ENCODE peak calls at places on chromosome 2, in eight cellular contexts. One of them, this sample, is unnamed. For H3K9me3, the result is how much of the 10 kb centered on the place peaks cover.

GRCh38 chr2:17326717-17327116 is 191.5 kb downstream of the RAD51AP2 start:
- DNase-seq in sigmoid colon: no peak
- DNase-seq in CD4-positive, alpha-beta T cell: no peak
- DNase-seq in mammary epithelial cell: no peak
- DNase-seq in lower lobe of right lung: no peak
- DNase-seq in RWPE2: no peak
- DNase-seq in lung: no peak
- DNase-seq in WERI-Rb-1: no peak
- DNase-seq in this sample: no peak

GRCh38 chr2:57673983-57674382 is 372.6 kb upstream of the VRK2 start:
- DNase-seq in CD4-positive, alpha-beta T cell: no peak
- DNase-seq in RWPE2: no peak
- DNase-seq in lower lobe of right lung: no peak
- DNase-seq in mammary epithelial cell: no peak
- DNase-seq in WERI-Rb-1: no peak
- DNase-seq in sigmoid colon: no peak
- DNase-seq in lung: no peak
- DNase-seq in this sample: no peak

GRCh38 chr2:156340818-156341481 is 8.4 kb upstream of the NR4A2 start:
- DNase-seq in lower lobe of right lung: no peak
- DNase-seq in WERI-Rb-1: peak
- DNase-seq in lung: no peak
- DNase-seq in sigmoid colon: no peak
- DNase-seq in mammary epithelial cell: no peak
- DNase-seq in RWPE2: no peak
- DNase-seq in CD4-positive, alpha-beta T cell: no peak
- DNase-seq in this sample: no peak

GRCh38 chr2:183035954-183036669 is 2.1 kb downstream of the NCKAP1 start:
- DNase-seq in lung: no peak
- DNase-seq in mammary epithelial cell: no peak
- DNase-seq in CD4-positive, alpha-beta T cell: no peak
- DNase-seq in WERI-Rb-1: no peak
- DNase-seq in sigmoid colon: no peak
- DNase-seq in RWPE2: no peak
- DNase-seq in lower lobe of right lung: no peak
- DNase-seq in this sample: no peak

GRCh38 chr2:234462218-234462992 is 34.5 kb downstream of the ARL4C start:
- DNase-seq in lung: no peak
- DNase-seq in lower lobe of right lung: no peak
- DNase-seq in mammary epithelial cell: no peak
- DNase-seq in RWPE2: no peak
- DNase-seq in sigmoid colon: no peak
- DNase-seq in CD4-positive, alpha-beta T cell: no peak
- DNase-seq in WERI-Rb-1: no peak
- DNase-seq in this sample: no peak

GRCh38 chr2:240300840-240301239 is 134.6 kb upstream of the GPC1 start:
- DNase-seq in WERI-Rb-1: no peak
- DNase-seq in lower lobe of right lung: no peak
- DNase-seq in mammary epithelial cell: no peak
- DNase-seq in sigmoid colon: no peak
- DNase-seq in CD4-positive, alpha-beta T cell: no peak
- DNase-seq in RWPE2: no peak
- DNase-seq in lung: peak
- DNase-seq in this sample: no peak

GRCh38 chr2:119338826-119339561 is 27.6 kb downstream of the C2orf76 start:
- DNase-seq in WERI-Rb-1: no peak
- DNase-seq in mammary epithelial cell: no peak
- DNase-seq in CD4-positive, alpha-beta T cell: peak
- DNase-seq in RWPE2: no peak
- DNase-seq in lung: no peak
- DNase-seq in sigmoid colon: no peak
- DNase-seq in lower lobe of right lung: peak
- DNase-seq in this sample: no peak

GRCh38 chr2:62450716-62451191 is 55.2 kb downstream of the TMEM17 start:
- DNase-seq in WERI-Rb-1: no peak
- DNase-seq in sigmoid colon: no peak
- DNase-seq in lung: no peak
- DNase-seq in CD4-positive, alpha-beta T cell: no peak
- DNase-seq in mammary epithelial cell: no peak
- DNase-seq in RWPE2: no peak
- DNase-seq in lower lobe of right lung: no peak
- DNase-seq in this sample: no peak

GRCh38 chr2:64543006-64543697 is 19.0 kb downstream of the AFTPH start:
- DNase-seq in lung: no peak
- DNase-seq in CD4-positive, alpha-beta T cell: no peak
- DNase-seq in lower lobe of right lung: no peak
- DNase-seq in sigmoid colon: no peak
- DNase-seq in WERI-Rb-1: no peak
- DNase-seq in mammary epithelial cell: no peak
- DNase-seq in RWPE2: no peak
- DNase-seq in this sample: no peak

GRCh38 chr2:204842731-204843490 is 297.6 kb downstream of the PARD3B start:
- DNase-seq in lung: no peak
- DNase-seq in RWPE2: peak
- DNase-seq in WERI-Rb-1: no peak
- DNase-seq in lower lobe of right lung: no peak
- DNase-seq in sigmoid colon: peak
- DNase-seq in CD4-positive, alpha-beta T cell: no peak
- DNase-seq in mammary epithelial cell: peak
- DNase-seq in this sample: peak

GRCh38 chr2:216410550-216410949 is 1.7 kb upstream of the SMARCAL1 start:
- DNase-seq in WERI-Rb-1: no peak
- DNase-seq in CD4-positive, alpha-beta T cell: no peak
- DNase-seq in lower lobe of right lung: no peak
- DNase-seq in mammary epithelial cell: no peak
- DNase-seq in lung: no peak
- DNase-seq in sigmoid colon: no peak
- DNase-seq in RWPE2: no peak
- DNase-seq in this sample: no peak

GRCh38 chr2:10982931-10983701 is 71.4 kb downstream of the KCNF1 start:
- DNase-seq in WERI-Rb-1: peak
- DNase-seq in sigmoid colon: peak
- DNase-seq in CD4-positive, alpha-beta T cell: no peak
- DNase-seq in RWPE2: no peak
- DNase-seq in lung: peak
- DNase-seq in mammary epithelial cell: no peak
- DNase-seq in lower lobe of right lung: peak
- DNase-seq in this sample: no peak

GRCh38 chr2:179571721-179572120 is 289.7 kb downstream of the ZNF385B start:
- DNase-seq in RWPE2: no peak
- DNase-seq in sigmoid colon: no peak
- DNase-seq in CD4-positive, alpha-beta T cell: no peak
- DNase-seq in WERI-Rb-1: no peak
- DNase-seq in lower lobe of right lung: no peak
- DNase-seq in lung: no peak
- DNase-seq in mammary epithelial cell: no peak
- DNase-seq in this sample: no peak

GRCh38 chr2:169741-170140 is 94.1 kb downstream of the SH3YL1 start:
- DNase-seq in RWPE2: no peak
- DNase-seq in lung: no peak
- DNase-seq in mammary epithelial cell: no peak
- DNase-seq in WERI-Rb-1: no peak
- DNase-seq in sigmoid colon: no peak
- DNase-seq in lower lobe of right lung: no peak
- DNase-seq in CD4-positive, alpha-beta T cell: no peak
- DNase-seq in this sample: no peak

GRCh38 chr2:204947448-204947847 is 402.2 kb downstream of the PARD3B start:
- DNase-seq in mammary epithelial cell: no peak
- DNase-seq in lung: no peak
- DNase-seq in sigmoid colon: no peak
- DNase-seq in RWPE2: no peak
- DNase-seq in WERI-Rb-1: no peak
- DNase-seq in lower lobe of right lung: no peak
- DNase-seq in CD4-positive, alpha-beta T cell: no peak
- DNase-seq in this sample: no peak

GRCh38 chr2:168432565-168433186 is 23.4 kb upstream of the CERS6 start:
- DNase-seq in RWPE2: no peak
- DNase-seq in lung: no peak
- DNase-seq in mammary epithelial cell: no peak
- DNase-seq in WERI-Rb-1: no peak
- DNase-seq in CD4-positive, alpha-beta T cell: no peak
- DNase-seq in sigmoid colon: no peak
- DNase-seq in lower lobe of right lung: no peak
- DNase-seq in this sample: no peak

GRCh38 chr2:101047075-101047766 is 45.1 kb downstream of the RPL31 start:
- DNase-seq in mammary epithelial cell: peak
- DNase-seq in sigmoid colon: no peak
- DNase-seq in CD4-positive, alpha-beta T cell: no peak
- DNase-seq in RWPE2: no peak
- DNase-seq in lung: no peak
- DNase-seq in lower lobe of right lung: no peak
- DNase-seq in WERI-Rb-1: no peak
- DNase-seq in this sample: no peak

GRCh38 chr2:240351088-240351741 is 84.2 kb upstream of the GPC1 start:
- DNase-seq in RWPE2: peak
- DNase-seq in mammary epithelial cell: no peak
- DNase-seq in lung: no peak
- DNase-seq in CD4-positive, alpha-beta T cell: no peak
- DNase-seq in lower lobe of right lung: no peak
- DNase-seq in WERI-Rb-1: no peak
- DNase-seq in sigmoid colon: peak
- DNase-seq in this sample: no peak

GRCh38 chr2:20196881-20197204 is 28.1 kb downstream of the SDC1 start:
- DNase-seq in CD4-positive, alpha-beta T cell: no peak
- DNase-seq in sigmoid colon: no peak
- DNase-seq in WERI-Rb-1: no peak
- DNase-seq in lung: no peak
- DNase-seq in mammary epithelial cell: no peak
- DNase-seq in RWPE2: no peak
- DNase-seq in lower lobe of right lung: no peak
- DNase-seq in this sample: no peak

GRCh38 chr2:45329045-45329677 is 281.9 kb downstream of the SRBD1 start:
- DNase-seq in RWPE2: no peak
- DNase-seq in lung: no peak
- DNase-seq in CD4-positive, alpha-beta T cell: no peak
- DNase-seq in mammary epithelial cell: peak
- DNase-seq in lower lobe of right lung: no peak
- DNase-seq in WERI-Rb-1: no peak
- DNase-seq in sigmoid colon: no peak
- DNase-seq in this sample: no peak

GRCh38 chr2:201127570-201127969 is 11.6 kb downstream of the CFLAR start:
- DNase-seq in WERI-Rb-1: no peak
- DNase-seq in mammary epithelial cell: peak
- DNase-seq in sigmoid colon: no peak
- DNase-seq in lung: no peak
- DNase-seq in RWPE2: no peak
- DNase-seq in CD4-positive, alpha-beta T cell: no peak
- DNase-seq in lower lobe of right lung: no peak
- DNase-seq in this sample: no peak

GRCh38 chr2:13390676-13391075 is 673.9 kb downstream of the TRIB2 start:
- DNase-seq in CD4-positive, alpha-beta T cell: no peak
- DNase-seq in mammary epithelial cell: no peak
- DNase-seq in WERI-Rb-1: no peak
- DNase-seq in lung: no peak
- DNase-seq in sigmoid colon: no peak
- DNase-seq in lower lobe of right lung: no peak
- DNase-seq in RWPE2: no peak
- DNase-seq in this sample: no peak
- H3K9me3 ChIP-seq in CD4-positive, alpha-beta T cell: under half
- H3K9me3 ChIP-seq in mammary epithelial cell: under half
- H3K9me3 ChIP-seq in WERI-Rb-1: under half
- H3K9me3 ChIP-seq in lung: under half
- H3K9me3 ChIP-seq in sigmoid colon: under half
- H3K9me3 ChIP-seq in lower lobe of right lung: under half
- H3K9me3 ChIP-seq in RWPE2: under half
- H3K9me3 ChIP-seq in this sample: under half

GRCh38 chr2:83475371-83475770 is 983.7 kb downstream of the SUCLG1 start:
- DNase-seq in lower lobe of right lung: no peak
- DNase-seq in lung: no peak
- DNase-seq in WERI-Rb-1: no peak
- DNase-seq in CD4-positive, alpha-beta T cell: no peak
- DNase-seq in mammary epithelial cell: no peak
- DNase-seq in RWPE2: no peak
- DNase-seq in sigmoid colon: no peak
- DNase-seq in this sample: no peak

GRCh38 chr2:83478037-83478436 is 981.0 kb downstream of the SUCLG1 start:
- DNase-seq in CD4-positive, alpha-beta T cell: no peak
- DNase-seq in lower lobe of right lung: no peak
- DNase-seq in WERI-Rb-1: no peak
- DNase-seq in sigmoid colon: no peak
- DNase-seq in mammary epithelial cell: no peak
- DNase-seq in RWPE2: no peak
- DNase-seq in lung: no peak
- DNase-seq in this sample: no peak
- H3K9me3 ChIP-seq in CD4-positive, alpha-beta T cell: under half
- H3K9me3 ChIP-seq in lower lobe of right lung: under half
- H3K9me3 ChIP-seq in WERI-Rb-1: under half
- H3K9me3 ChIP-seq in sigmoid colon: under half
- H3K9me3 ChIP-seq in mammary epithelial cell: under half
- H3K9me3 ChIP-seq in RWPE2: under half
- H3K9me3 ChIP-seq in lung: under half
- H3K9me3 ChIP-seq in this sample: under half

GRCh38 chr2:33859791-33860461 is 260.8 kb upstream of the FAM98A start:
- DNase-seq in mammary epithelial cell: no peak
- DNase-seq in lung: no peak
- DNase-seq in CD4-positive, alpha-beta T cell: no peak
- DNase-seq in WERI-Rb-1: no peak
- DNase-seq in sigmoid colon: no peak
- DNase-seq in RWPE2: no peak
- DNase-seq in lower lobe of right lung: no peak
- DNase-seq in this sample: peak

DNA sequence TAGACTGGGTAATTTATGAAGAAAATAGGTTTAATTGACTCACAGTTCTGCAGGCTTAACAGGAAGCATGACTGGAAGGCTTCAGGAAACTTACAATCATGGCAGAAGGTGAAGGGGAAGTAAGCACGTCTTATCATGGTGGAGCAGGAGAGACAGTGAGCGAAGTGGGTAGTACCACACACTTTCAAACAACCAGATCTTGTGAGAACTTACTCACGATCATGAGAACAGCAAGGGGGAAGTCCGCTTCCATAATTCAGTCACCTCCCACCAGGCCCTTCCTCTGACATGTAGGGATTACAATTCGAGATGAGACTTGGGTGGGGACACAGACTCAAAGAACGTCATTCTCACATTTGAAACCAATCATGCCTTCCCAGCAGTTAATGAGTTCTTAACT is 260.1 kb upstream of the FAM98A start:
- DNase-seq in mammary epithelial cell: no peak
- DNase-seq in CD4-positive, alpha-beta T cell: no peak
- DNase-seq in RWPE2: no peak
- DNase-seq in lung: no peak
- DNase-seq in sigmoid colon: no peak
- DNase-seq in WERI-Rb-1: no peak
- DNase-seq in lower lobe of right lung: no peak
- DNase-seq in this sample: no peak
- H3K9me3 ChIP-seq in mammary epithelial cell: under half
- H3K9me3 ChIP-seq in CD4-positive, alpha-beta T cell: under half
- H3K9me3 ChIP-seq in RWPE2: under half
- H3K9me3 ChIP-seq in lung: under half
- H3K9me3 ChIP-seq in sigmoid colon: under half
- H3K9me3 ChIP-seq in WERI-Rb-1: under half
- H3K9me3 ChIP-seq in lower lobe of right lung: under half
- H3K9me3 ChIP-seq in this sample: under half

DNA sequence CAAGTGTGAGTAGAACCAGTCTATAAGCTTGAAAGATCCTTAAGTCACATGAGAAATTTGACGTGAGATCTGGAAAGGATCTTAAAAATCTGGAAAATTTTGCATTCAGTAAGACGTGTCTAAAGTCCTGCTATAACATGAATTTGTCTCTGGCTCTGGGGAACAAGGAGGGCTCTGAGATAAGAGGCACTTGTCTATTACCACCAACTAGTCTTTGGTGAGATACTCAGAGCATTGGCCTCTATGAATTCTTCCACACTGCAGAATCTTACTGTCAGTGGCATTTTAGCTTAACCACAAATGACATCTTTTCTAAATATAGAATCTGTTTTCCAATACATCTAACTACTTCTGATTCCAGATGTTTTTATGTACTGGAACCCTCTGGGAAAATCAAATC is 1504.5 kb downstream of the DPP10 start:
- DNase-seq in RWPE2: no peak
- DNase-seq in mammary epithelial cell: no peak
- DNase-seq in lung: no peak
- DNase-seq in sigmoid colon: no peak
- DNase-seq in WERI-Rb-1: no peak
- DNase-seq in CD4-positive, alpha-beta T cell: no peak
- DNase-seq in lower lobe of right lung: no peak
- DNase-seq in this sample: no peak
- H3K9me3 ChIP-seq in RWPE2: under half
- H3K9me3 ChIP-seq in mammary epithelial cell: under half
- H3K9me3 ChIP-seq in lung: under half
- H3K9me3 ChIP-seq in sigmoid colon: under half
- H3K9me3 ChIP-seq in WERI-Rb-1: under half
- H3K9me3 ChIP-seq in CD4-positive, alpha-beta T cell: under half
- H3K9me3 ChIP-seq in lower lobe of right lung: under half
- H3K9me3 ChIP-seq in this sample: under half

This sample was measured in ovary.